ENCODE peak calls at places on chromosomes 13 and 19, in five cellular contexts. One of them, this sample, is unnamed.

GRCh38 chr19:51712461-51713081 is 11.2 kb downstream of the HAS1 start:
- DNase-seq in neuronal stem cell: no peak
- DNase-seq in AG10803: peak
- DNase-seq in NB4: peak
- DNase-seq in fibroblast of lung: peak
- DNase-seq in this sample: peak

GRCh38 chr19:46221981-46222610 is 7.4 kb upstream of the IGFL1 start:
- DNase-seq in neuronal stem cell: no peak
- DNase-seq in AG10803: peak
- DNase-seq in NB4: peak
- DNase-seq in fibroblast of lung: peak
- DNase-seq in this sample: no peak

GRCh38 chr19:54551293-54551692 is 22.3 kb upstream of the LILRA2 start:
- DNase-seq in NB4: no peak
- DNase-seq in neuronal stem cell: no peak
- DNase-seq in AG10803: no peak
- DNase-seq in fibroblast of lung: no peak
- DNase-seq in this sample: no peak

GRCh38 chr19:28567834-28568233 is 645.1 kb downstream of the UQCRFS1 start:
- DNase-seq in AG10803: no peak
- DNase-seq in NB4: no peak
- DNase-seq in fibroblast of lung: no peak
- DNase-seq in neuronal stem cell: no peak
- DNase-seq in this sample: no peak

GRCh38 chr19:38848299-38849146 is 1.3 kb downstream of the HNRNPL start:
- DNase-seq in AG10803: no peak
- DNase-seq in fibroblast of lung: no peak
- DNase-seq in neuronal stem cell: no peak
- DNase-seq in NB4: no peak
- DNase-seq in this sample: no peak

GRCh38 chr19:39928357-39928725 is 6.1 kb downstream of the FCGBP start:
- DNase-seq in fibroblast of lung: no peak
- DNase-seq in AG10803: no peak
- DNase-seq in NB4: no peak
- DNase-seq in neuronal stem cell: no peak
- DNase-seq in this sample: no peak

GRCh38 chr13:41696163-41697003 is 239.0 kb downstream of the RGCC start:
- DNase-seq in neuronal stem cell: no peak
- DNase-seq in fibroblast of lung: peak
- DNase-seq in NB4: peak
- DNase-seq in AG10803: peak
- DNase-seq in this sample: peak

GRCh38 chr13:113178070-113178895 is 19.8 kb downstream of the PROZ start:
- DNase-seq in NB4: no peak
- DNase-seq in neuronal stem cell: no peak
- DNase-seq in AG10803: peak
- DNase-seq in fibroblast of lung: peak
- DNase-seq in this sample: no peak

GRCh38 chr19:38451036-38451435 is 17.5 kb downstream of the RYR1 start:
- DNase-seq in AG10803: no peak
- DNase-seq in neuronal stem cell: no peak
- DNase-seq in fibroblast of lung: no peak
- DNase-seq in NB4: no peak
- DNase-seq in this sample: no peak

GRCh38 chr19:35509861-35510625 is 3.4 kb downstream of the DMKN start:
- DNase-seq in NB4: peak
- DNase-seq in fibroblast of lung: peak
- DNase-seq in AG10803: peak
- DNase-seq in neuronal stem cell: peak
- DNase-seq in this sample: no peak
- H3K4me3 ChIP-seq in NB4: no peak
- H3K4me3 ChIP-seq in fibroblast of lung: peak
- H3K4me3 ChIP-seq in AG10803: peak
- H3K4me3 ChIP-seq in neuronal stem cell: peak
- H3K4me3 ChIP-seq in this sample: no peak

GRCh38 chr19:17616961-17617806 is 61.7 kb downstream of the COLGALT1 start:
- DNase-seq in NB4: peak
- DNase-seq in AG10803: no peak
- DNase-seq in neuronal stem cell: no peak
- DNase-seq in fibroblast of lung: no peak
- DNase-seq in this sample: no peak
- H3K4me3 ChIP-seq in NB4: no peak
- H3K4me3 ChIP-seq in AG10803: no peak
- H3K4me3 ChIP-seq in neuronal stem cell: no peak
- H3K4me3 ChIP-seq in fibroblast of lung: no peak
- H3K4me3 ChIP-seq in this sample: no peak

GRCh38 chr19:4873930-4874329 is 6.5 kb upstream of the PLIN3 start:
- DNase-seq in AG10803: no peak
- DNase-seq in NB4: no peak
- DNase-seq in fibroblast of lung: no peak
- DNase-seq in neuronal stem cell: no peak
- DNase-seq in this sample: no peak
- H3K4me3 ChIP-seq in AG10803: no peak
- H3K4me3 ChIP-seq in NB4: no peak
- H3K4me3 ChIP-seq in fibroblast of lung: no peak
- H3K4me3 ChIP-seq in neuronal stem cell: no peak
- H3K4me3 ChIP-seq in this sample: no peak

GRCh38 chr13:112165712-112166111 is 98.8 kb downstream of the SOX1 start:
- DNase-seq in neuronal stem cell: no peak
- DNase-seq in fibroblast of lung: no peak
- DNase-seq in AG10803: no peak
- DNase-seq in NB4: no peak
- DNase-seq in this sample: no peak
- H3K4me3 ChIP-seq in neuronal stem cell: no peak
- H3K4me3 ChIP-seq in fibroblast of lung: no peak
- H3K4me3 ChIP-seq in AG10803: no peak
- H3K4me3 ChIP-seq in NB4: no peak
- H3K4me3 ChIP-seq in this sample: no peak

GRCh38 chr13:98476106-98476505 is 100.8 kb downstream of the STK24 start:
- DNase-seq in neuronal stem cell: no peak
- DNase-seq in AG10803: no peak
- DNase-seq in fibroblast of lung: no peak
- DNase-seq in NB4: no peak
- DNase-seq in this sample: no peak
- H3K4me3 ChIP-seq in neuronal stem cell: no peak
- H3K4me3 ChIP-seq in AG10803: no peak
- H3K4me3 ChIP-seq in fibroblast of lung: no peak
- H3K4me3 ChIP-seq in NB4: peak
- H3K4me3 ChIP-seq in this sample: no peak

DNA sequence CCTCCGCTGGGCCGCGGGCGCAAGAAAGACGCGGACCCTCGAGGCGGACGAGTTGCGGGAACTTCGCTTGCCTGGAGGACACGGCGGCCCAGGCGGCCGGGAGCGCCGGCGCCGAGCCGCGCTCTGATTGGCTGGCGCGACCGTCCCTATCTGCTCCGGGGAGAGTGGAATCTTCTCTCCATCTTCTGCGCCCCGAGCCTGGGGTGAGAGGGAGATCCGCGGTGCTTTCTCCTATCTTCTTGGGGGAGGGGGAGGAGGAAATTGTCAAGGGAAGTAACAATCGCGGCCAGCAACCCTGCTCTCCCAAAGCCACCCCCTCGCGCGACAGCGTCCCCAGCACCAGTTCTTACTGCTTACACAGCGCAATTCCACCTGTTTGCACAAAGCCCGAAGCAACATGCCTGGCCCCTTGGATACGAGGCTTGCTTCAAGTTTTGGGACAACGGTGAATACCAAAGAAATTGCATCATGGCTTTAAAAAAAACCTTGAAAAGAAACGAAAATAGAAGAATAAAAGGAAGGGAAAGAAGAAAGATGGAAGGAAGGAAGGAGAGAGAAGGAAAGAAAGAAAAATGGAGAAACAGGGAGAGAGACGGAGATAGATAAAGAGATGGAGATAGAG is 4.8 kb downstream of the SOX21 start:
- DNase-seq in AG10803: no peak
- DNase-seq in NB4: no peak
- DNase-seq in fibroblast of lung: no peak
- DNase-seq in neuronal stem cell: no peak
- DNase-seq in this sample: no peak
- H3K4me3 ChIP-seq in AG10803: no peak
- H3K4me3 ChIP-seq in NB4: no peak
- H3K4me3 ChIP-seq in fibroblast of lung: no peak
- H3K4me3 ChIP-seq in neuronal stem cell: peak
- H3K4me3 ChIP-seq in this sample: no peak

DNA sequence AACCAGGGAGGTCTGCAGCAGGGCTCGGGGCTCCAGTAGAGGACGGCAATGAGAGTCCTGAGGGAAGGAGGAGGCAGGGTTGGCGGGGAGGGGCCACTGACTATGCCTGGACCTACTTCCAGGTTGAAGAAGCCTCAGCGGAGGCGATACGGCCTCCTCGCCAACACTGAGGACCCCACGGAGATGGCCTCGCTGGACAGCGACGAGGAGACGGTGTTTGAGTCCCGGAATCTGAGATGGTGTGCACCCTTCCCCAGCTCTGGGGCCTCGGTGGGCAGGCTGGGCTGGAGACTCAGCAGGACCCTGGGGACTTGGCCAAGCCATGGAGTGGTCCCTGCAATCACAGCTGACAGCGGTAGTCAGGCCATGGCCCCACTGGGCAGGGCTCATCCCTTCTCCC is 1.7 kb downstream of the FAM174C start:
- DNase-seq in fibroblast of lung: no peak
- DNase-seq in AG10803: no peak
- DNase-seq in neuronal stem cell: no peak
- DNase-seq in NB4: no peak
- DNase-seq in this sample: no peak
- H3K4me3 ChIP-seq in fibroblast of lung: no peak
- H3K4me3 ChIP-seq in AG10803: no peak
- H3K4me3 ChIP-seq in neuronal stem cell: no peak
- H3K4me3 ChIP-seq in NB4: no peak
- H3K4me3 ChIP-seq in this sample: peak

GRCh38 chr19:11767633-11768133 is 883 bp downstream of the ZNF441 start:
- DNase-seq in neuronal stem cell: no peak
- DNase-seq in NB4: peak
- DNase-seq in AG10803: peak
- DNase-seq in fibroblast of lung: peak
- DNase-seq in this sample: no peak
- H3K4me3 ChIP-seq in neuronal stem cell: peak
- H3K4me3 ChIP-seq in NB4: peak
- H3K4me3 ChIP-seq in AG10803: peak
- H3K4me3 ChIP-seq in fibroblast of lung: peak
- H3K4me3 ChIP-seq in this sample: peak

GRCh38 chr19:30229524-30230174 is 142.5 kb upstream of the ZNF536 start:
- DNase-seq in neuronal stem cell: no peak
- DNase-seq in AG10803: no peak
- DNase-seq in fibroblast of lung: no peak
- DNase-seq in NB4: no peak
- DNase-seq in this sample: no peak
- H3K4me3 ChIP-seq in neuronal stem cell: no peak
- H3K4me3 ChIP-seq in AG10803: peak
- H3K4me3 ChIP-seq in fibroblast of lung: no peak
- H3K4me3 ChIP-seq in NB4: no peak
- H3K4me3 ChIP-seq in this sample: no peak

GRCh38 chr13:27919934-27920676 is at the start of gene PDX1:
- DNase-seq in fibroblast of lung: no peak
- DNase-seq in AG10803: peak
- DNase-seq in neuronal stem cell: peak
- DNase-seq in NB4: no peak
- DNase-seq in this sample: no peak

GRCh38 chr13:27921961-27922910 is 2.4 kb downstream of the PDX1 start:
- DNase-seq in NB4: peak
- DNase-seq in AG10803: no peak
- DNase-seq in fibroblast of lung: no peak
- DNase-seq in neuronal stem cell: peak
- DNase-seq in this sample: no peak

GRCh38 chr13:27920677-27921420 is 1.0 kb downstream of the PDX1 start:
- DNase-seq in neuronal stem cell: peak
- DNase-seq in AG10803: peak
- DNase-seq in fibroblast of lung: peak
- DNase-seq in NB4: peak
- DNase-seq in this sample: no peak

GRCh38 chr13:27922974-27923612 is 3.3 kb downstream of the PDX1 start:
- DNase-seq in neuronal stem cell: no peak
- DNase-seq in fibroblast of lung: no peak
- DNase-seq in AG10803: no peak
- DNase-seq in NB4: no peak
- DNase-seq in this sample: no peak

DNA sequence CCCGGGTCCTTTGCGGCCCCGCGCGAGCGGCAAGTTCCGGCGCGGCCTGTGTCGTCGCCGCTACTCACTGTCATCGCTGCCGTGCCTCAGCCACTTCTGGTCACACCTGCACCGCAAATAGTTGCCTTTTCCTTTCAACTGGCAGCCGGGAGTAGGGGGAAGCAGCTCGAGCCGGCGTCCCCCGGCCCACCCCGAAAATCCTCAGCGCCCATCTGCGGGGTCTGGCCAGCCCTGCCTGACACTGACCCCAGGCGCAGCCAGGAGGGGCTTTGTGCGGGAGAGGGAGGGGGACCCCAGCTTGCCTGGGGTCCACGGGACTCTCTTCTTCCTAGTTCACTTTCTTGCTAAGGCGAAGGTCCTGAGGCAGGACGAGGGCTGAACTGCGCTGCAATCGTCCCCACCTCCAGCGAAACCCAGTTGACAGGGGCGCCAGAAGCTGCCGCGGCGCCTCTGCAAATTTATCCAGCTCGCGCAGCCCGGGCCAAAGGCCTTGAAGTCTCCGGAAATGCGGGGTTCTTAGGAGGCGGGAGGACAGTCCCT is 1.7 kb downstream of the PDX1 start:
- DNase-seq in fibroblast of lung: no peak
- DNase-seq in AG10803: no peak
- DNase-seq in NB4: peak
- DNase-seq in neuronal stem cell: peak
- DNase-seq in this sample: no peak
- H3K4me3 ChIP-seq in fibroblast of lung: no peak
- H3K4me3 ChIP-seq in AG10803: peak
- H3K4me3 ChIP-seq in NB4: peak
- H3K4me3 ChIP-seq in neuronal stem cell: peak
- H3K4me3 ChIP-seq in this sample: no peak

This sample was measured in LNCaP clone FGC.